ENCODE peak calls at places on chromosome 5, in four cellular contexts. P is effector memory CD4-positive, alpha-beta T cell; F is PC-3; G is CD4-positive, alpha-beta memory T cell. S is an unnamed sample.
A peak's percentile ranks its signal among the peaks of the same experiment; 100 is the strongest.

GRCh38 chr5:74938250-74938649 is 72.1 kb upstream of the FAM169A start:
- DNase-seq in P (no peak), G (no peak), F (peak; percentile 59), S (peak; percentile 40)

GRCh38 chr5:132498152-132498551 is 7.6 kb upstream of the IRF1 start:
- DNase-seq in F (peak; percentile 56), P (no peak), G (peak; percentile 42), S (no peak)

GRCh38 chr5:138037271-138037670 is 4.4 kb upstream of the FAM13B start:
- DNase-seq in P (no peak), G (no peak), F (no peak), S (no peak)

GRCh38 chr5:149583394-149583793 is 2.1 kb downstream of the ARHGEF37 start:
- DNase-seq in G (no peak), F (peak; percentile 29), P (no peak), S (no peak)

GRCh38 chr5:6937675-6938074 is 224.4 kb downstream of the TENT4A start:
- DNase-seq in F (no peak), P (no peak), G (no peak), S (no peak)

GRCh38 chr5:96687812-96688453 is 25.8 kb downstream of the CAST start:
- DNase-seq in P (no peak), F (peak; percentile 57), G (peak; percentile 39), S (peak; percentile 41)

GRCh38 chr5:96662725-96663513 is 743 bp downstream of the CAST start:
- DNase-seq in P (peak; percentile 80), F (peak; percentile 90), G (peak; percentile 89), S (peak; percentile 44)

GRCh38 chr5:95842955-95843544 is 20.5 kb upstream of the GLRX start:
- DNase-seq in F (peak; percentile 62), P (peak; percentile 49), G (peak; percentile 77), S (peak; percentile 69)

GRCh38 chr5:135255461-135256178 is 143.4 kb downstream of the MACROH2A1 start:
- DNase-seq in P (no peak), G (no peak), F (no peak), S (no peak)

GRCh38 chr5:50292735-50293394 is 148.2 kb downstream of the EMB start:
- DNase-seq in G (no peak), P (no peak), F (no peak), S (no peak)

GRCh38 chr5:163571755-163572154 is 66.3 kb downstream of the MAT2B start:
- DNase-seq in P (no peak), G (no peak), F (peak; percentile 82), S (no peak)

GRCh38 chr5:446864-447263 is 3.9 kb downstream of the EXOC3 start:
- DNase-seq in G (no peak), F (peak; percentile 66), P (no peak), S (peak; percentile 36)

GRCh38 chr5:155150012-155150411 is 136.5 kb downstream of the KIF4B start:
- DNase-seq in P (no peak), G (no peak), F (no peak), S (peak; percentile 76)

GRCh38 chr5:177261510-177261909 is 42.0 kb downstream of the RAB24 start:
- DNase-seq in F (no peak), G (no peak), P (no peak), S (no peak)

GRCh38 chr5:120314201-120314600 is 149.9 kb upstream of the PRR16 start:
- DNase-seq in P (no peak), G (no peak), F (no peak), S (no peak)

GRCh38 chr5:40497573-40497972 is 182.1 kb upstream of the PTGER4 start:
- DNase-seq in F (peak; percentile 32), G (no peak), P (no peak), S (no peak)

GRCh38 chr5:168819004-168819626 is 239.9 kb upstream of the PANK3 start:
- DNase-seq in P (no peak), F (no peak), G (no peak), S (no peak)

GRCh38 chr5:67361932-67362729 is 165.5 kb upstream of the CD180 start:
- DNase-seq in G (no peak), P (no peak), F (no peak), S (no peak)

GRCh38 chr5:32848681-32849080 is 137.6 kb downstream of the NPR3 start:
- DNase-seq in F (no peak), P (no peak), G (no peak), S (no peak)

GRCh38 chr5:65262094-65262493 is 219.6 kb downstream of the ADAMTS6 start:
- DNase-seq in P (no peak), F (no peak), G (no peak), S (no peak)

GRCh38 chr5:40679998-40680681 is 425 bp downstream of the PTGER4 start:
- DNase-seq in F (peak; percentile 41), P (no peak), G (peak; percentile 56), S (no peak)

GRCh38 chr5:112689510-112689909 is 48.2 kb upstream of the APC start:
- DNase-seq in G (no peak), P (no peak), F (no peak), S (no peak)

GRCh38 chr5:158677490-158677838 is 422.3 kb downstream of the EBF1 start:
- DNase-seq in P (no peak), G (no peak), F (no peak), S (no peak)

GRCh38 chr5:10563132-10563939 is 534 bp upstream of the ANKRD33B start:
- DNase-seq in P (peak; percentile 38), F (peak; percentile 63), G (peak; percentile 72), S (no peak)

GRCh38 chr5:144237851-144238250 is 67.2 kb downstream of the KCTD16 start:
- DNase-seq in G (no peak), P (no peak), F (no peak), S (no peak)

GRCh38 chr5:10452768-10453331 is 11.2 kb downstream of the ROPN1L start:
- DNase-seq in F (peak; percentile 98), G (no peak), P (no peak), S (peak; percentile 65)

GRCh38 chr5:134609232-134609851 is 23.3 kb downstream of the SAR1B start:
- DNase-seq in P (no peak), G (no peak), F (no peak), S (no peak)

GRCh38 chr5:148491793-148492184 is 108.0 kb downstream of the FBXO38 start:
- DNase-seq in F (no peak), G (no peak), P (no peak), S (no peak)

GRCh38 chr5:40606077-40606765 is 73.5 kb upstream of the PTGER4 start:
- DNase-seq in F (no peak), G (no peak), P (no peak), S (no peak)

GRCh38 chr5:170892201-170892600 is 30.4 kb downstream of the RANBP17 start:
- DNase-seq in F (peak; percentile 39), G (no peak), P (no peak), S (no peak)

GRCh38 chr5:2579126-2579525 is 172.4 kb downstream of the IRX2 start:
- DNase-seq in P (no peak), G (no peak), F (no peak), S (no peak)

GRCh38 chr5:154811239-154811638 is 39.2 kb downstream of the FAXDC2 start:
- DNase-seq in P (no peak), G (no peak), F (no peak), S (no peak)

GRCh38 chr5:147685991-147686390 is 96.5 kb downstream of the JAKMIP2 start:
- DNase-seq in G (no peak), F (peak; percentile 87), P (no peak), S (no peak)

GRCh38 chr5:115577741-115578140 is 24.5 kb downstream of the TICAM2 start:
- DNase-seq in P (no peak), F (no peak), G (no peak), S (no peak)

GRCh38 chr5:172757394-172758010 is 13.5 kb downstream of the DUSP1 start:
- DNase-seq in G (no peak), P (no peak), F (no peak), S (no peak)

GRCh38 chr5:172756764-172757393 is 14.1 kb downstream of the DUSP1 start:
- DNase-seq in P (no peak), F (no peak), G (no peak), S (no peak)

GRCh38 chr5:172758836-172759149 is 12.2 kb downstream of the DUSP1 start:
- DNase-seq in F (no peak), P (no peak), G (no peak), S (no peak)

GRCh38 chr5:172760136-172760535 is 10.9 kb downstream of the DUSP1 start:
- DNase-seq in F (no peak), P (no peak), G (no peak), S (no peak)

GRCh38 chr5:172758077-172758835 is 12.7 kb downstream of the DUSP1 start:
- DNase-seq in F (peak; percentile 73), G (no peak), P (no peak), S (no peak)
- H3K4me3 ChIP-seq in F (no peak overlapping the region), G (no peak overlapping the region), P (no peak overlapping the region), S (no peak overlapping the region)

GRCh38 chr5:61332369-61332745 is 299 bp downstream of the ZSWIM6 start:
- DNase-seq in F (no peak), G (peak; percentile 57), P (peak; percentile 29), S (no peak)
- H3K4me3 ChIP-seq in F (peak overlapping the region; percentile 55), G (no peak overlapping the region), P (peak overlapping the region; percentile 47), S (peak overlapping the region; percentile 60)

DNA sequence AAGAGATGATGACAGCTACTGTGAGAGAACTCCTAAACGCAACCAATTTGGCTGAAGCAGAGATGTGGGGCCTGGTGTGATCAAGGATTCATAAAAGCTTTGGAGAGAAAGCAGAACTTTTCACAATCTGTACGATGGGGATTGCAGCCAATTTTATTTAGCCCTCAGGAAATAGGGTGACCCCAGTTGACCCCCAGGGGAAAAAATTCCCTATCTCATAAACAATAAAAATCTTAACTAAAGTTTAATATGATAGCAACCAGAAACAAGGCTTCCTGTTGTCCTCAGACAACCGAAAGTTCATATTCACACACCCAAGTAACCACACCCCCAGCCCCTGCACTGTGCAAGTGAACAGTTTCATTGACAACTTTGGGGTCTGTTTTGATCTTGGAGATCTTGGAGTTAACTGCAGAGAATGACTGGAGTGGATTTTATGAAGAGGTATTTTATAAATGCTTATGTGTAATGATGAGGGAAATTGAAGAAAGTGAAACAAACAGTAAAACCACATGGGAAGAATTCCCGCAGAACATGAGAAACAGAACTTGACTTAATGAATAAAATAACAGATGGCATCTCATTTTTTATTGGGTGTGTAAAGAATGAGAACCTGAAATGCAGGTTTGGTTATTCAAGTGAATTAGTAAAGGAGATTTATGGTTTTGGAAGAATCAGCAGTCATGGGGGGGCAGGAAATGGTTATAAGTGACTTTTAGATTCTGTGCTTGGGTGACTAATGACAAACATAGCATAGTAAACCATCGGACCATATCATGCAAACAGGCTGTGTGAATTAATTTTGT is 94.5 kb downstream of the PDE4D start:
- DNase-seq in G (no peak), F (peak; percentile 83), P (no peak), S (no peak)
- H3K4me3 ChIP-seq in G (no peak overlapping the region), F (peak overlapping the region; percentile 56), P (no peak overlapping the region), S (no peak overlapping the region)

GRCh38 chr5:124743534-124744169 is 2.8 kb downstream of the ZNF608 start:
- DNase-seq in G (no peak), F (no peak), P (no peak), S (no peak)

GRCh38 chr5:124742983-124743533 is 3.4 kb downstream of the ZNF608 start:
- DNase-seq in P (no peak), G (no peak), F (peak; percentile 85), S (no peak)

GRCh38 chr5:124741711-124742496 is 4.5 kb downstream of the ZNF608 start:
- DNase-seq in P (no peak), G (no peak), F (peak; percentile 84), S (no peak)

GRCh38 chr5:124740991-124741583 is 5.4 kb downstream of the ZNF608 start:
- DNase-seq in P (no peak), F (peak; percentile 80), G (no peak), S (no peak)

DNA sequence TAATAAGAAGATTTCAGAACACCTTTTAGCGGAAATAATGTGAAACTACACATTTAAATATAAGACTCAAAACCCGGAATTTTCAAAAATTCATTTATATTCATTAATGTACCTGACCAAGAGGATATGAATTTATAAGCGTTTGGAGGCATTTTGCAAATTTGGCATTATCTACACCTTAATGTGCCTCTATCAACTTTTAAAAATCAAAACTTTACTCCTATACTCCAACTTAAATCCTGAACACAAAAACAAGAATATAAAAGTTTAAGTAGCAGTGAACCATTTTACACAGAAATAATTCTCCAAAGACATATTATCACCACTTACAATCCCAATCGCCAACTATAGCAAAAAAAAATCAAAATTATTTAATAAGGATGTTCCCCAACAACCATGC is 3.9 kb downstream of the ZNF608 start:
- DNase-seq in P (no peak), F (no peak), G (no peak), S (no peak)
- H3K4me3 ChIP-seq in P (no peak overlapping the region), F (peak overlapping the region; percentile 25), G (no peak overlapping the region), S (no peak overlapping the region)

S was measured in Jurkat, Clone E6-1.